ENCODE peak calls at places on chromosomes 12 and 14, in nine cellular contexts. One of them, this sample, is unnamed.
A peak's percentile ranks its signal among the peaks of the same experiment; 100 is the strongest.

GRCh38 chr12:88432536-88433462 is 147.5 kb downstream of the KITLG start:
- DNase-seq in transverse colon: no peak
- DNase-seq in GM12865: no peak
- DNase-seq in CD4-positive, alpha-beta T cell: no peak
- DNase-seq in AG10803: peak; percentile 62
- DNase-seq in Caco-2: no peak
- DNase-seq in PC-3: peak; percentile 37
- DNase-seq in HCT116: no peak
- DNase-seq in suprapubic skin: no peak
- DNase-seq in this sample: peak; percentile 71

GRCh38 chr12:18751866-18752265 is 13.9 kb downstream of the CAPZA3 start:
- DNase-seq in CD4-positive, alpha-beta T cell: no peak
- DNase-seq in suprapubic skin: no peak
- DNase-seq in GM12865: no peak
- DNase-seq in AG10803: no peak
- DNase-seq in HCT116: no peak
- DNase-seq in transverse colon: no peak
- DNase-seq in PC-3: no peak
- DNase-seq in Caco-2: no peak
- DNase-seq in this sample: no peak

GRCh38 chr12:28191018-28191595 is 851 bp downstream of the CCDC91 start:
- DNase-seq in PC-3: peak; percentile 75
- DNase-seq in GM12865: peak; percentile 27
- DNase-seq in transverse colon: peak; percentile 8
- DNase-seq in CD4-positive, alpha-beta T cell: peak; percentile 13
- DNase-seq in suprapubic skin: no peak
- DNase-seq in AG10803: no peak
- DNase-seq in Caco-2: no peak
- DNase-seq in HCT116: no peak
- DNase-seq in this sample: no peak

GRCh38 chr12:27024291-27024690 is 1.9 kb downstream of the MED21 start:
- DNase-seq in PC-3: no peak
- DNase-seq in GM12865: no peak
- DNase-seq in transverse colon: no peak
- DNase-seq in Caco-2: no peak
- DNase-seq in AG10803: peak; percentile 11
- DNase-seq in suprapubic skin: no peak
- DNase-seq in HCT116: no peak
- DNase-seq in CD4-positive, alpha-beta T cell: no peak
- DNase-seq in this sample: no peak

GRCh38 chr12:44507471-44507870 is 368.6 kb downstream of the NELL2 start:
- DNase-seq in transverse colon: no peak
- DNase-seq in HCT116: no peak
- DNase-seq in Caco-2: no peak
- DNase-seq in suprapubic skin: no peak
- DNase-seq in PC-3: no peak
- DNase-seq in CD4-positive, alpha-beta T cell: no peak
- DNase-seq in AG10803: no peak
- DNase-seq in GM12865: no peak
- DNase-seq in this sample: no peak

GRCh38 chr12:120015313-120015712 is 26.3 kb downstream of the BICDL1 start:
- DNase-seq in suprapubic skin: no peak
- DNase-seq in transverse colon: no peak
- DNase-seq in HCT116: no peak
- DNase-seq in CD4-positive, alpha-beta T cell: peak; percentile 48
- DNase-seq in PC-3: no peak
- DNase-seq in Caco-2: no peak
- DNase-seq in AG10803: no peak
- DNase-seq in GM12865: peak; percentile 42
- DNase-seq in this sample: no peak

GRCh38 chr14:69820991-69821390 is 23.9 kb upstream of the SLC10A1 start:
- DNase-seq in suprapubic skin: no peak
- DNase-seq in HCT116: no peak
- DNase-seq in CD4-positive, alpha-beta T cell: no peak
- DNase-seq in GM12865: no peak
- DNase-seq in Caco-2: no peak
- DNase-seq in transverse colon: no peak
- DNase-seq in AG10803: no peak
- DNase-seq in PC-3: no peak
- DNase-seq in this sample: no peak

GRCh38 chr12:124411291-124411878 is 116.5 kb downstream of the RFLNA start:
- DNase-seq in HCT116: no peak
- DNase-seq in CD4-positive, alpha-beta T cell: no peak
- DNase-seq in suprapubic skin: peak; percentile 93
- DNase-seq in AG10803: peak; percentile 96
- DNase-seq in transverse colon: peak; percentile 63
- DNase-seq in Caco-2: no peak
- DNase-seq in GM12865: no peak
- DNase-seq in PC-3: peak; percentile 98
- DNase-seq in this sample: peak; percentile 96

GRCh38 chr14:72869407-72870329 is 24.2 kb downstream of the DPF3 start:
- DNase-seq in Caco-2: no peak
- DNase-seq in CD4-positive, alpha-beta T cell: no peak
- DNase-seq in HCT116: no peak
- DNase-seq in transverse colon: no peak
- DNase-seq in PC-3: no peak
- DNase-seq in suprapubic skin: no peak
- DNase-seq in GM12865: no peak
- DNase-seq in AG10803: no peak
- DNase-seq in this sample: no peak

GRCh38 chr14:67418368-67419174 is 6.6 kb upstream of the PLEK2 start:
- DNase-seq in transverse colon: peak; percentile 79
- DNase-seq in PC-3: peak; percentile 75
- DNase-seq in AG10803: no peak
- DNase-seq in HCT116: no peak
- DNase-seq in GM12865: no peak
- DNase-seq in Caco-2: no peak
- DNase-seq in CD4-positive, alpha-beta T cell: no peak
- DNase-seq in suprapubic skin: no peak
- DNase-seq in this sample: peak; percentile 29

DNA sequence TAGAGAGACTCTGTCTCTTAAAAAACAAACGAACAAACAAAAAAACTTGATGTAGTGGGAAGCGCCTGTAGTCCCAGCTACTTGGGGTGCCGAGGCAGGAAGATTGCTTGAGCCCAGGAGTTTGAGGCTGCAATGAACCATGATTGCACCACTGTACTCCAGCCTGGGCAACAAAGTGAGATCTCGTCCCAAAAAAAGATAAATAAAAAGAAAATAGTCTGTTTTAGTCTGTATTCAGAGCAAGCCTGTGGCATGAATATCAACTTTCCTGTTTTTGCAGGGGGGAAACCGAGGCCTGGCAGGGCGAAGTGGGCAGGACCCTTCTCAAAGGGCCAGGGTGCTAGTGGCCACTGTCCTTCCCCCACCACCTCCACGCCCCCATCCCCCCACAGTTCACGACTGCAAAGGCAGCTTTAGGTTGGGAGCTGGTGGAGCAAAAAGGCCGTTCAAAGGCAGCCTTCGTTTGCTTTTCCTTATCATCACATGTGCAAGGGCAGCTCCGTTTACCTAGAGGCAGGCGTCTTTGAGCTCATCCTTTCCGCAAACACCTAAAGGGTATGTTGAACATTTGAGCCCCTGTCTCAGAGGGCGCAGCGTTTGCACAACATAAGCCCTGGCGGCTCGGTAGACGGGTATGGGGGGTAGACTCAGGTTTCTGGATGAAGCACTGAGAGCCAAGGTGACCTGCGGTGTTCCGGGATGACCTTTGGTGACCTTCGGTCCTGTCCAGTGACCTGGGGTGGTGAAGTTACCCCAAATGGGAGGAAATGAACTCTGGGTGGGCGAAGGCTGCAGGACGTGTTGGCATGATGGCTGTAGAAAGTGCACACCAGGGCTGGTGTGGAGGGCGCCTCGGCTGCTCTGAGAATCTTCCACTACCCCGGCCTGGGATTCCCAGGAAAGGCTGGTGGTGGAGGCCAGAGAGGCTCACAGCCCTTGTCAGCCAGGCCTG is 8.7 kb upstream of the MEG3 start:
- DNase-seq in transverse colon: no peak
- DNase-seq in HCT116: no peak
- DNase-seq in CD4-positive, alpha-beta T cell: no peak
- DNase-seq in AG10803: no peak
- DNase-seq in suprapubic skin: no peak
- DNase-seq in GM12865: no peak
- DNase-seq in Caco-2: peak; percentile 71
- DNase-seq in PC-3: no peak
- DNase-seq in this sample: no peak
- TF ChIP-seq CTCF in transverse colon: no peak
- TF ChIP-seq CTCF in HCT116: no peak
- TF ChIP-seq CTCF in CD4-positive, alpha-beta T cell: no peak
- TF ChIP-seq CTCF in AG10803: no peak
- TF ChIP-seq CTCF in suprapubic skin: no peak
- TF ChIP-seq CTCF in GM12865: no peak
- TF ChIP-seq CTCF in Caco-2: no peak
- TF ChIP-seq CTCF in PC-3: no peak
- TF ChIP-seq CTCF in this sample: no peak

DNA sequence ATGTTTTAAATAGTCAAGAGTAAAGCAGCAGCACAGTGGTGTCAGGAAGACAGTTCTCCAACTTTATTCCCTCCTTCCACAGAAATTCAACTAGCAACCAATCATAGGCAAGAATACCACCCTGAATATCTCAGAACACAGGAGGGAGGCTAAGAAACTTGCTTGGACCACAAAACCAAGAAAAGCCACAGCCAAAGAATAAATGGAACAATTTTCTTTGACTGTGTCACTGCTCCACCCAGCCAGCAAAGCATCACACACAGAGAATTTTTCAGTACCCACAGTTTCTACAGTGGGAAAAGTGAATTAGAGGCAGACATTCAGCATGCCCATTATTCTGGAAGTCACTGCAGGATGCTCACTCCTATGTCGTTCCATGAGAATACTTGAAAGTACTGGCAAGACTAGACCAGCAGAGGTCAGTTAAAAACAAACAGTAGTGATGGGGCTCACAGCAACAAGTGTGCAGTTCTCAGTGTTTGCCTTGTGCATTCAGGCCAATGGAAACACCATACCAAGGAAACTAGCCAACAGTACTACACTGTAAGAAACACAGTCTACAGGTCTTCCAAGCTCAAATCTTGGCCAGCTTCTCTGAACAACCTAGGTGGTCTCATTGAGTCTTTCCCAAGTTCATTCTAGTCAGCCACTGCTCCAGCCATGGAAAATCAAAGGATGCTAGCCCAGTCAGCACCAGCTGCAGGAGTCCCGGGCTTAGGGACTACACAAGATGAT is 56.8 kb upstream of the FOXG1 start:
- DNase-seq in Caco-2: no peak
- DNase-seq in suprapubic skin: no peak
- DNase-seq in AG10803: no peak
- DNase-seq in GM12865: no peak
- DNase-seq in CD4-positive, alpha-beta T cell: no peak
- DNase-seq in transverse colon: no peak
- DNase-seq in HCT116: no peak
- DNase-seq in PC-3: no peak
- DNase-seq in this sample: no peak
- TF ChIP-seq CTCF in Caco-2: no peak
- TF ChIP-seq CTCF in suprapubic skin: no peak
- TF ChIP-seq CTCF in AG10803: no peak
- TF ChIP-seq CTCF in GM12865: no peak
- TF ChIP-seq CTCF in CD4-positive, alpha-beta T cell: no peak
- TF ChIP-seq CTCF in transverse colon: no peak
- TF ChIP-seq CTCF in HCT116: no peak
- TF ChIP-seq CTCF in PC-3: no peak
- TF ChIP-seq CTCF in this sample: no peak

GRCh38 chr14:68499451-68499850 is 293.4 kb downstream of the ZFP36L1 start:
- DNase-seq in GM12865: no peak
- DNase-seq in PC-3: no peak
- DNase-seq in suprapubic skin: no peak
- DNase-seq in AG10803: no peak
- DNase-seq in CD4-positive, alpha-beta T cell: no peak
- DNase-seq in HCT116: no peak
- DNase-seq in Caco-2: no peak
- DNase-seq in transverse colon: no peak
- DNase-seq in this sample: no peak
- TF ChIP-seq CTCF in GM12865: no peak
- TF ChIP-seq CTCF in PC-3: no peak
- TF ChIP-seq CTCF in suprapubic skin: no peak
- TF ChIP-seq CTCF in AG10803: no peak
- TF ChIP-seq CTCF in CD4-positive, alpha-beta T cell: no peak
- TF ChIP-seq CTCF in HCT116: no peak
- TF ChIP-seq CTCF in Caco-2: no peak
- TF ChIP-seq CTCF in transverse colon: no peak
- TF ChIP-seq CTCF in this sample: no peak

GRCh38 chr12:108964391-108965166 is 56.3 kb downstream of the SVOP start:
- DNase-seq in PC-3: no peak
- DNase-seq in transverse colon: no peak
- DNase-seq in AG10803: no peak
- DNase-seq in CD4-positive, alpha-beta T cell: no peak
- DNase-seq in GM12865: no peak
- DNase-seq in Caco-2: no peak
- DNase-seq in HCT116: no peak
- DNase-seq in suprapubic skin: no peak
- DNase-seq in this sample: no peak

GRCh38 chr12:108966378-108967151 is 54.3 kb downstream of the SVOP start:
- DNase-seq in Caco-2: no peak
- DNase-seq in HCT116: no peak
- DNase-seq in suprapubic skin: no peak
- DNase-seq in PC-3: no peak
- DNase-seq in AG10803: no peak
- DNase-seq in GM12865: no peak
- DNase-seq in transverse colon: no peak
- DNase-seq in CD4-positive, alpha-beta T cell: no peak
- DNase-seq in this sample: no peak

GRCh38 chr12:108972226-108972757 is 48.6 kb downstream of the SVOP start:
- DNase-seq in HCT116: no peak
- DNase-seq in GM12865: no peak
- DNase-seq in AG10803: no peak
- DNase-seq in Caco-2: no peak
- DNase-seq in PC-3: no peak
- DNase-seq in suprapubic skin: no peak
- DNase-seq in transverse colon: no peak
- DNase-seq in CD4-positive, alpha-beta T cell: no peak
- DNase-seq in this sample: no peak

GRCh38 chr12:108969622-108970021 is 51.2 kb downstream of the SVOP start:
- DNase-seq in CD4-positive, alpha-beta T cell: no peak
- DNase-seq in transverse colon: no peak
- DNase-seq in Caco-2: no peak
- DNase-seq in suprapubic skin: no peak
- DNase-seq in AG10803: no peak
- DNase-seq in PC-3: no peak
- DNase-seq in HCT116: no peak
- DNase-seq in GM12865: no peak
- DNase-seq in this sample: no peak

DNA sequence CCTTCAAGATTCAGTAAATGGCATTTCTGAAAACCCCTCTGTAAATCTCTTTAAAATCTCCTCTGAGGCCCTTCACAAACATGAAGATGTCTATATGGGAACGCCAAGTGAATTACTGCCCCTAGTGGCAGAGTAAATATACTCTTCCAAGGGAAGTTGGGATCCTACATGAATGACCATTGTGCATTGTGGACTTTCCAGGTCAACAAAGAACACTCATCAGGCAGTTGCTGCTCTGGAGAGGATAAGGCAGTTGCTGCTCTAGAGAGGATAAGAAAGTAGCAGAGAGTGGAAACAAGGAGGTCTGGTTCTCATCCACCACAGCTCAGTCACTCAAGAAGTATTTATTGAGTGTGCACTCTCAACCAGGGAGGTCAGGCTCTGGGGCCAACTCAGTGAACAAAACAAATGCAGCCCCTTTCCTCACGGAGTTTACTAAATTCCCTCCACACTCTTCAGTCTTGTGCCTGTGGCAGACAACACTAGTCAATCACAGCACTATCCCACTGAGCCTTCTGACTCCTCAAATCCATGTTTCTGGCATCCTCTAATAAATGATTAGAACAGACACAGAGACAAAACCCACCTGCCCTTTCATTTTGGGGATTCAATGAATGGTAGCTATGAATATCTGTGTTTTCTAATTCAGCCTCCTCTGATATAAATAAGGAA is 52.9 kb downstream of the SVOP start:
- DNase-seq in PC-3: peak; percentile 58
- DNase-seq in AG10803: no peak
- DNase-seq in suprapubic skin: no peak
- DNase-seq in Caco-2: no peak
- DNase-seq in HCT116: peak; percentile 40
- DNase-seq in transverse colon: no peak
- DNase-seq in CD4-positive, alpha-beta T cell: no peak
- DNase-seq in GM12865: peak; percentile 12
- DNase-seq in this sample: no peak
- TF ChIP-seq CTCF in PC-3: peak; percentile 87
- TF ChIP-seq CTCF in AG10803: peak; percentile 42
- TF ChIP-seq CTCF in suprapubic skin: no peak
- TF ChIP-seq CTCF in Caco-2: peak; percentile 42
- TF ChIP-seq CTCF in HCT116: peak; percentile 52
- TF ChIP-seq CTCF in transverse colon: peak; percentile 37
- TF ChIP-seq CTCF in CD4-positive, alpha-beta T cell: peak; percentile 31
- TF ChIP-seq CTCF in GM12865: peak; percentile 50
- TF ChIP-seq CTCF in this sample: no peak

This sample was measured in sigmoid colon.